ENCODE peak calls at places on chromosome 11, in seven cellular contexts. J, G, X, D, Y, K and V are unnamed samples.

GRCh38 chr11:70567680-70568503 is 169.6 kb downstream of the CTTN start:
- DNase-seq in J (no peak), Y (no peak), K (no peak), X (no peak), G (no peak), D (no peak), V (no peak)

GRCh38 chr11:132718711-132719641 is 813.3 kb downstream of the OPCML start:
- DNase-seq in J (no peak), Y (no peak), D (no peak), K (no peak), X (no peak), G (no peak), V (no peak)

GRCh38 chr11:111086058-111086457 is 159.5 kb upstream of the POU2AF2 start:
- DNase-seq in K (no peak), J (no peak), Y (peak), X (no peak), D (no peak), G (no peak), V (no peak)

GRCh38 chr11:12092714-12093113 is 17.7 kb upstream of the MICAL2 start:
- DNase-seq in X (no peak), J (no peak), Y (no peak), K (no peak), G (no peak), D (no peak), V (no peak)

GRCh38 chr11:84524422-84525051 is 1102.6 kb downstream of the DLG2 start:
- DNase-seq in G (no peak), Y (no peak), K (no peak), X (no peak), J (peak), D (no peak), V (no peak)

GRCh38 chr11:14422052-14422813 is 63.2 kb upstream of the RRAS2 start:
- DNase-seq in G (no peak), J (peak), D (peak), K (peak), Y (peak), X (no peak), V (no peak)

GRCh38 chr11:14422814-14423182 is 63.8 kb upstream of the RRAS2 start:
- DNase-seq in K (no peak), G (no peak), X (no peak), Y (no peak), D (no peak), J (no peak), V (no peak)

GRCh38 chr11:10488121-10488580 is 33.1 kb downstream of the AMPD3 start:
- DNase-seq in X (no peak), J (no peak), K (peak), D (no peak), Y (no peak), G (no peak), V (no peak)

GRCh38 chr11:78248191-78248590 is 59.5 kb downstream of the USP35 start:
- DNase-seq in Y (no peak), D (no peak), G (no peak), J (no peak), K (no peak), X (no peak), V (no peak)

GRCh38 chr11:102360681-102361080 is 13.7 kb downstream of the BIRC2 start:
- DNase-seq in G (no peak), Y (no peak), X (no peak), K (no peak), D (no peak), J (no peak), V (no peak)

GRCh38 chr11:103591554-103591953 is 444.9 kb upstream of the DDI1 start:
- DNase-seq in G (no peak), Y (no peak), X (no peak), J (no peak), K (no peak), D (no peak), V (no peak)

GRCh38 chr11:74677131-74677530 is 54.1 kb downstream of the CHRDL2 start:
- DNase-seq in G (no peak), Y (no peak), J (no peak), D (no peak), K (peak), X (no peak), V (no peak)

GRCh38 chr11:19867064-19867463 is 154.4 kb downstream of the NAV2 start:
- DNase-seq in K (no peak), G (no peak), X (no peak), Y (no peak), D (no peak), J (no peak), V (no peak)

GRCh38 chr11:82865841-82866240 is 34.4 kb downstream of the PRCP start:
- DNase-seq in K (no peak), G (no peak), X (no peak), J (no peak), D (no peak), Y (no peak), V (no peak)

GRCh38 chr11:113249786-113250185 is 64.6 kb upstream of the TTC12 start:
- DNase-seq in K (no peak), D (no peak), Y (no peak), X (no peak), G (no peak), J (no peak), V (no peak)

GRCh38 chr11:75347781-75348613 is 3.5 kb downstream of the ARRB1 start:
- DNase-seq in Y (peak), D (no peak), X (no peak), K (no peak), J (peak), G (no peak), V (no peak)

GRCh38 chr11:129018991-129019390 is 76.3 kb upstream of the TP53AIP1 start:
- DNase-seq in K (no peak), G (no peak), X (no peak), D (no peak), J (no peak), Y (no peak), V (no peak)

GRCh38 chr11:830295-831131 is 2.2 kb upstream of the CD151 start:
- DNase-seq in D (no peak), Y (peak), J (peak), X (peak), G (no peak), K (no peak), V (no peak)

GRCh38 chr11:73139476-73140198 is 2.5 kb downstream of the FCHSD2 start:
- DNase-seq in Y (peak), G (no peak), X (no peak), J (no peak), K (no peak), D (no peak), V (no peak)

GRCh38 chr11:70365536-70365912 is 32.8 kb upstream of the CTTN start:
- DNase-seq in J (no peak), K (peak), G (no peak), X (no peak), D (no peak), Y (no peak), V (no peak)

GRCh38 chr11:93188726-93189125 is 9.1 kb downstream of the SLC36A4 start:
- DNase-seq in K (no peak), J (no peak), G (no peak), Y (no peak), D (no peak), X (no peak), V (no peak)

DNA sequence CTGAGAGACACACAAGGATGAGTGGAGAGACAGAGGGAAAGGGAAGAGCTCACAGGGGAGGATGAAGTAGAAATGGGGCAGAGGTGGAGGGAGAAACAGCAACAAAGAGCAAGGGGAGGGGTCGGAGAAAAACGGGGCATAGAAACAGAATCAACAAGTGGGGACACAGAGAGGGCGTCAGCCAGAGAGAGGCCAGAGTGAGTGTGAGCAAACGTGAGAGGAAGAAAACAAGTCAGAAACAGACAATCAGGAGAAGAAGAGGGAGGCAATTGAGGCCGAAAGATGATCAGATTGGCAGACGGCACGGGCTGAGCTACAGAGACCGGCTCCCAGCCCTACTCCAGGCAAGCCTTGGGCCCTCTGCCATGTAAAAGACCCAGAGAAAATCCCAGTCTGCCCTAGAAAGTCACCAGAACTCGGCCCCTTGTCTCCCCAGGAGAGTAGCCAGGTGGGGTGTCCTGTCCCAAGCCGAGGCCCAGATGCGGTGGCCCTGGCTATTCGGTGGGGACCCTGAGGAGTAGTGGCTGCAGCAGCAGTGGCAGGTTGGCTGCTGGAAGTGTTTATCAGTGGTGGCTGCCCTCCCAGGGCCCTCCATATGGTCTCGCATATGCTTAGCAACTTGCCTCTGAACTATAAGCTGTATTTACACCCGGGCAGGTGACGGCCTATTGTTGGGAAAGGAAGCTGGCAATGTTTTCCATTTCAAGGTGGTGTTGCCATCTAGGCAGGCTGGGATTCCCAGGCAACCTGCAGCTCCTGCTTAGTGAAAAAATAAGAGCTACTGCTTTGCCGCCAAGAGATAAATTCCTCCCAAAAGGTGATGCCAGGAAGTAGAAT is 14.8 kb upstream of the TSPAN18 start:
- DNase-seq in X (no peak), K (peak), G (no peak), J (peak), Y (no peak), D (no peak), V (no peak)
- TF ChIP-seq TAF1 in X (no peak), K (no peak), G (no peak), J (no peak), Y (no peak), D (no peak), V (no peak)

GRCh38 chr11:121762820-121763219 is 310.1 kb upstream of the SORL1-AS1 start:
- DNase-seq in D (no peak), J (peak), X (no peak), K (no peak), G (no peak), Y (no peak), V (no peak)

GRCh38 chr11:121767433-121767832 is 314.7 kb upstream of the SORL1-AS1 start:
- DNase-seq in Y (no peak), D (no peak), G (peak), J (no peak), X (peak), K (no peak), V (peak)

GRCh38 chr11:121766138-121766537 is 313.4 kb upstream of the SORL1-AS1 start:
- DNase-seq in Y (no peak), K (no peak), J (no peak), G (no peak), X (no peak), D (no peak), V (no peak)

GRCh38 chr11:121761171-121761570 is 308.4 kb upstream of the SORL1-AS1 start:
- DNase-seq in Y (no peak), X (no peak), J (no peak), G (no peak), D (no peak), K (no peak), V (no peak)

DNA sequence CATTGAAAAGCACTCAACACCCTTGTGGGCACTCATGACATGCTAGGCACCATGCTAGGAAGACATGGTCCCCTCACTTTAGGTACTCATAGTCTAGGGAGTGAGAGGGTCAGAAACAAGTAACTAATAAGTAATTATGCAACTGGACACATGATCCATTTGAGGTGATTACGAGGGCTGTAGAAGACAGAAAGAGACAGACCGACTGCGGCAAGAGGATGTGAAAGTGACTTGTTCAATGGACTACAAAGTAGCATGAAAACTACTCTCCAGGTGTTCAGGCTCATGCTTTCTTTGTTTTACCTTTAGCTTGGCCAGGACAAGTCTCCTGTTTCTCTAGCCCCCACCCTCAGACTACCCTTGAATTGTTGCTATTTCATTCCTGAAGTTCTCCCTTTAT is 310.8 kb upstream of the SORL1-AS1 start:
- DNase-seq in D (no peak), J (no peak), K (no peak), Y (no peak), G (peak), X (no peak), V (peak)
- TF ChIP-seq TAF1 in D (no peak), J (no peak), K (no peak), Y (no peak), G (no peak), X (no peak), V (no peak)

DNA sequence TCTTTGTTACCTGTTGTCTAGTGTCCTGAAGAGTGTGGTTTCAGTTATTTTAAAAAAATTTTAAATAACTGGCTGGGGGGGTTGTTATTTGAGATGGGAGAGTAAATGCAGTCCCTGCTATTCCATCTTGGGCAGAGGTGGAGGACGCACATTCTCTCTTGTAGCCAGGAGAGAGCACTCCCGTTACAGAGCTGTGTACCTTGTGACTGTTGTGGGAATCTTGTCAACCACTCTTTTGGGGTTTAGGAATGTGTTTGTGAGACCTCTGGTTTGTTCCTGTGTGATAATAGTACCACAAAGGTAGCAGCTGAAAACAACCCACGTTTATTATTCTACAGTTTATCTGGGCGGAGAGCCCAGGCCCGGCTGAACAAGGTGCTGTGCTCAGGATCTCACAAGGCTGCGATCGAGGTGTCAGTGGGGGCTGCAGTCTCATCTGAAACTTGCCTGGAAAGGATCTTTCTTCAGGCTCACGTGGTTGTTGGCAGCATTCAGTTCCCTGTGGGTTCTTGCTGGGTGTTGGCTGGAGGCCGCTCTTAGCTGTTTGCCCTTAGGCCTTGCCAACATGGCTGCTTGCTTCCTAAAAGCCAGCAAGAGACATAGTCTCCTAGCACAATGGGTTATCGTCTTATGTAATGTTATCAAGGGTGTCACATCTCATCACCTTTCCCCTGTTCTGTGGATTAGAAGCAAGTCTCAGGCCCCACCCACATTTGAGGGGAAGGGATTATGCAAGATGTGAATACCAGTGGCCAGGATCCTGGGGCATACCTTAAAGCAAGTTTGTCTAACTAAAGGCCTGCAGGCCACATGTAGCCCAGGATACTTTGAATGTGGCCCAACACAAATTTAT is 20.6 kb downstream of the IGHMBP2 start:
- DNase-seq in X (no peak), K (no peak), Y (no peak), J (no peak), G (no peak), D (no peak), V (no peak)
- TF ChIP-seq TAF1 in X (no peak), K (no peak), Y (no peak), J (no peak), G (no peak), D (no peak), V (no peak)

GRCh38 chr11:3907590-3907989 is 52.1 kb downstream of the STIM1 start:
- DNase-seq in D (no peak), X (no peak), J (no peak), G (no peak), Y (no peak), K (no peak), V (no peak)

GRCh38 chr11:3903207-3903896 is 47.9 kb downstream of the STIM1 start:
- DNase-seq in X (no peak), K (no peak), D (peak), G (no peak), Y (no peak), J (no peak), V (no peak)

GRCh38 chr11:3906166-3906565 is 50.7 kb downstream of the STIM1 start:
- DNase-seq in Y (no peak), K (no peak), G (no peak), J (no peak), D (no peak), X (no peak), V (no peak)

GRCh38 chr11:3904228-3904627 is 48.8 kb downstream of the STIM1 start:
- DNase-seq in G (no peak), D (no peak), J (no peak), X (no peak), Y (no peak), K (no peak), V (no peak)

GRCh38 chr11:3905080-3905953 is 49.9 kb downstream of the STIM1 start:
- DNase-seq in G (no peak), D (peak), Y (peak), X (peak), K (no peak), J (no peak), V (peak)
- TF ChIP-seq TAF1 in G (no peak), D (no peak), Y (no peak), X (no peak), K (no peak), J (no peak), V (no peak)

DNA sequence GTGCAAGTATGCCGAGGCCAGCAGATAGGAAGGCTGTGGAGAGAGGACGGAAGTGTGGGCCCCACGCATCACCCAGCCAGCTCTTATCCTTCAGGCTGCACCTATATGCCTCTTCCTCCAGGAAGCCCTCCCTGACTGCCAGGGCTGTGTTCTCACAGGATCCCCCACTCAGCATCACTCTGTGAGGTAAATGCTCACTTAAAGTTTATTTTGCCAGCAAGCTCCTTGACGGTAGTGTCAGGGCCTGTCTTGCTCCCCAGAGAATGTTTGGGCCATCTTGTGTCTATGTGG is 4.4 kb downstream of the TBX10 start:
- DNase-seq in G (no peak), D (no peak), X (no peak), Y (no peak), J (no peak), K (no peak), V (no peak)
- TF ChIP-seq TAF1 in G (no peak), D (no peak), X (no peak), Y (no peak), J (no peak), K (no peak), V (no peak)

GRCh38 chr11:119175493-119176077 is 7.1 kb downstream of the NLRX1 start:
- DNase-seq in X (no peak), Y (no peak), K (no peak), J (peak), G (no peak), D (peak), V (no peak)
- TF ChIP-seq TAF1 in X (no peak), Y (no peak), K (no peak), J (no peak), G (no peak), D (no peak), V (no peak)